ENCODE peak calls at places on chromosomes 13 and 19, in five cellular contexts. N is ovary, T is lower lobe of right lung, W is fibroblast of lung, I is pancreas. E is an unnamed sample. For H3K4me1, H3K9me3 and H3K36me3, the result is how much of the 10 kb centered on the place peaks cover.

GRCh38 chr19:13935765-13936486 is 2.3 kb downstream of the PODNL1 start:
- DNase-seq in N (no peak), T (no peak), W (peak), I (peak), E (no peak)

GRCh38 chr13:41561179-41561578 is 103.8 kb downstream of the RGCC start:
- DNase-seq in N (no peak), T (no peak), W (peak), I (no peak), E (no peak)

GRCh38 chr19:7337380-7338194 is 11.2 kb upstream of the ARHGEF18 start:
- DNase-seq in N (no peak), T (peak), W (no peak), I (no peak), E (no peak)

GRCh38 chr19:42292042-42292960 is 9.6 kb upstream of the PRR19 start:
- DNase-seq in N (no peak), T (no peak), W (no peak), I (peak), E (peak)

GRCh38 chr19:10961073-10961762 is 388 bp downstream of the SMARCA4 start:
- DNase-seq in N (peak), T (peak), W (peak), I (peak), E (peak)

GRCh38 chr19:862529-863304 is 3.3 kb downstream of the CFD start:
- DNase-seq in N (peak), T (peak), W (peak), I (peak), E (peak)

GRCh38 chr19:5006201-5006600 is 37.3 kb downstream of the KDM4B start:
- DNase-seq in N (no peak), T (no peak), W (peak), I (no peak), E (no peak)

GRCh38 chr19:13978306-13978705 is 26.0 kb downstream of the DCAF15 start:
- DNase-seq in N (peak), T (peak), W (no peak), I (peak), E (peak)

GRCh38 chr13:62643007-62643483 is 1227.4 kb upstream of the PCDH20 start:
- DNase-seq in N (no peak), T (no peak), W (peak), I (no peak), E (no peak)

GRCh38 chr19:869245-870177 is 10.0 kb downstream of the CFD start:
- DNase-seq in N (peak), T (no peak), W (peak), I (peak), E (peak)

GRCh38 chr13:97239943-97240788 is 18.0 kb downstream of the MBNL2 start:
- DNase-seq in N (no peak), T (no peak), W (no peak), I (no peak), E (no peak)

GRCh38 chr19:4511300-4512054 is 6.8 kb downstream of the PLIN4 start:
- DNase-seq in N (no peak), T (no peak), W (no peak), I (peak), E (no peak)

GRCh38 chr13:99590519-99591011 is 89.3 kb downstream of the TM9SF2 start:
- DNase-seq in N (no peak), T (no peak), W (peak), I (no peak), E (no peak)

GRCh38 chr19:3831601-3832000 is 37.2 kb downstream of the ZFR2 start:
- DNase-seq in N (no peak), T (no peak), W (no peak), I (peak), E (no peak)

GRCh38 chr19:13420780-13421179 is 85.5 kb downstream of the CACNA1A start:
- DNase-seq in N (no peak), T (no peak), W (no peak), I (no peak), E (no peak)

GRCh38 chr13:33249894-33250293 is 35.7 kb downstream of the STARD13 start:
- DNase-seq in N (no peak), T (no peak), W (no peak), I (no peak), E (no peak)
- H3K4me1 ChIP-seq in N (under half), T (under half), W (under half), I (under half), E (under half)

GRCh38 chr13:22569830-22570229 is 610.9 kb upstream of the SGCG start:
- DNase-seq in N (no peak), T (no peak), W (no peak), I (no peak), E (no peak)
- H3K9me3 ChIP-seq in N (under half), T (under half), W (under half), I (under half), E (under half)

GRCh38 chr19:35723671-35724070 is 5.9 kb downstream of the KMT2B start:
- DNase-seq in N (no peak), T (no peak), W (no peak), I (peak), E (no peak)

GRCh38 chr19:35727053-35727955 is 9.5 kb downstream of the KMT2B start:
- DNase-seq in N (no peak), T (no peak), W (no peak), I (peak), E (no peak)

GRCh38 chr19:35724560-35724959 is 6.8 kb downstream of the KMT2B start:
- DNase-seq in N (no peak), T (no peak), W (no peak), I (peak), E (no peak)

GRCh38 chr19:35722897-35723296 is 5.1 kb downstream of the KMT2B start:
- DNase-seq in N (no peak), T (no peak), W (no peak), I (peak), E (no peak)

DNA sequence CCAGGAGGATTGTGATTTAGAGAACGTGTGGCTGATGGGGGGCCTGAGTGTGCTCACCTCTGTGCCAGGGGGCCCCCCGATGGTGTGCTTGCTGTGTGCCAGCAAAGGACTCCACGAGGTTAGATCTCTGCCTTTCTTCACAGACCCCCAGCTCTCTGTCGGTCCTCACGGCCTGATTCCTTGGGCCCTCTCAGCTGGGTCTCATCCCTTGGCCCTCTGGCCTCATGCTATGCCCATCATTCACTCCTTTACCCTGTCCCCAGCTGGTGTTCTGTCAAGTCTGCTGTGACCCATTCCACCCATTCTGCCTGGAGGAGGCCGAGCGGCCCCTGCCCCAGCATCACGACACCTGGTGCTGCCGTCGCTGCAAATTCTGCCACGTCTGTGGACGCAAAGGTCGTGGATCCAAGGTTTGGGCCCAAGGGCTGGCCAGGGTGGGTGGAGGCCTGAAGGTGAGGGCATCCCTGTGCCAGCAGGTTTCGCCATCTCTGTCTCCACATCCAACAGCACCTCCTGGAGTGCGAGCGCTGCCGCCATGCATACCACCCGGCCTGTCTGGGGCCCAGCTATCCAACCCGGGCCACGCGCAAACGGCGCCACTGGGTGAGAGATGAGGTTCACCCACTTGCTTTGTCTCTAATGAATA is 7.5 kb downstream of the KMT2B start:
- DNase-seq in N (no peak), T (no peak), W (no peak), I (peak), E (no peak)
- H3K36me3 ChIP-seq in N (under half), T (half or more), W (half or more), I (half or more), E (under half)

DNA sequence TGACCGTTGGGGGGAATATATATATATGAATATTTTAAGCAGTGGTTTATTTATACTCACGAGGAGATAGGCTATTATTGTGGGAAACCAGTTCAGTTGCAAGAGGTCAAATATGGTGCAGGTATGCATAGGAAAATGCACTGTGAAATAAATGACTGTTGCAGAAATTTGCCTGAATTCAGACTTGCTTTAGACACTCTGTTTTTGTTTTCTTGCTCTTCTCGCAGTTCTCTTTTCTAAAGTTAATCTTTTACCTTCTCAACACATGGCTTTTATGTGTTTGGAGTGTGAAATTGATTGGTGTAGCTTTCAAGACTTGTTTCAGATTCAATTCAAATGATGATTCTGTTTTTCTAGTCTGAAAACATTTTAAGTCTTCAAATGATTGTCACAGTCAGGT is 109.7 kb downstream of the LRCH1 start:
- DNase-seq in N (no peak), T (no peak), W (no peak), I (no peak), E (no peak)
- H3K4me1 ChIP-seq in N (under half), T (half or more), W (under half), I (under half), E (under half)

GRCh38 chr19:36750066-36750691 is 22.4 kb downstream of the ZNF850 start:
- DNase-seq in N (no peak), T (no peak), W (no peak), I (no peak), E (no peak)
- H3K9me3 ChIP-seq in N (half or more), T (half or more), W (under half), I (under half), E (under half)

GRCh38 chr13:23352161-23352560 is 81.3 kb downstream of the SACS start:
- DNase-seq in N (no peak), T (no peak), W (no peak), I (no peak), E (no peak)

GRCh38 chr13:23359882-23360281 is 73.6 kb downstream of the SACS start:
- DNase-seq in N (no peak), T (no peak), W (no peak), I (no peak), E (no peak)

GRCh38 chr13:23356368-23356767 is 77.1 kb downstream of the SACS start:
- DNase-seq in N (no peak), T (no peak), W (no peak), I (no peak), E (no peak)

GRCh38 chr13:23354520-23354919 is 79.0 kb downstream of the SACS start:
- DNase-seq in N (no peak), T (no peak), W (no peak), I (no peak), E (no peak)

GRCh38 chr13:23357349-23357748 is 76.2 kb downstream of the SACS start:
- DNase-seq in N (no peak), T (no peak), W (peak), I (no peak), E (no peak)
- H3K36me3 ChIP-seq in N (under half), T (half or more), W (under half), I (under half), E (under half)

GRCh38 chr13:32025730-32026129 is 5.8 kb upstream of the FRY start:
- DNase-seq in N (no peak), T (no peak), W (no peak), I (no peak), E (no peak)
- H3K4me1 ChIP-seq in N (under half), T (under half), W (under half), I (under half), E (under half)

GRCh38 chr19:56423276-56423984 is 19.3 kb downstream of the ZNF583 start:
- DNase-seq in N (no peak), T (no peak), W (peak), I (no peak), E (no peak)
- H3K9me3 ChIP-seq in N (under half), T (half or more), W (under half), I (under half), E (under half)

DNA sequence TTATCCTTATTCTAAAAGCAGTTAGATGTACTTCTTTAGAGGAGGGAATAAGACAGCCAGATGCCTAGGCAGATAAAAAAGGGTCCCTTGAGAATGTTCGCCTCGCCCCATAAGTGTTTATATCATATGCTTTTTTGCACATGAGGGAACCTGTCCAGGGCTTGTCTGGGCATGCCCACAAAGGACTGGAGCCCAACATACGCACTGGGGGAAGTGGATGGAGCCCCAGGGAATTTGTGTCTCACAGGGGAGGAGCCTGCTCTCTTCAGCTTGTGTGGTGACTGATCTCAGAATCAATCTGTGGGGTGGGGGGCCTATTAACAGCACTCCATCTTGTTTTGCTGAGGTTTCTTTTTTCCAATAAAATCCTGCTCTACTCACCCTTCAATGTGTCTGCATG is 22.6 kb downstream of the MED4 start:
- DNase-seq in N (no peak), T (no peak), W (no peak), I (no peak), E (no peak)
- H3K36me3 ChIP-seq in N (under half), T (half or more), W (under half), I (half or more), E (under half)